ENCODE peak calls at places on chromosomes 7 and 10, in five cellular contexts. V, N, S, W and F are unnamed samples. For H3K9me3, the result is how much of the 10 kb centered on the place peaks cover.

GRCh38 chr7:131225619-131226101 is 102.0 kb upstream of the MKLN1 start:
- DNase-seq in N (no peak), S (peak), V (no peak), W (no peak), F (no peak)

GRCh38 chr7:128031901-128032604 is 816 bp upstream of the LRRC4 start:
- DNase-seq in N (peak), S (peak), W (peak), V (peak), F (peak)

GRCh38 chr10:124745678-124746077 is 1.5 kb upstream of the FAM53B start:
- DNase-seq in S (no peak), V (no peak), W (no peak), N (peak), F (no peak)

GRCh38 chr10:76286536-76286935 is 855.1 kb downstream of the LRMDA start:
- DNase-seq in W (no peak), N (no peak), V (no peak), S (no peak), F (no peak)

GRCh38 chr10:32937824-32938482 is 20.1 kb downstream of the ITGB1 start:
- DNase-seq in W (no peak), N (peak), V (no peak), S (no peak), F (no peak)

GRCh38 chr7:118753464-118753863 is 529.0 kb downstream of the ANKRD7 start:
- DNase-seq in W (no peak), N (no peak), S (no peak), V (no peak), F (no peak)

GRCh38 chr10:99395750-99396445 is 34.5 kb downstream of the GOT1 start:
- DNase-seq in S (no peak), N (no peak), V (no peak), W (peak), F (no peak)

GRCh38 chr10:3761111-3761686 is 23.8 kb downstream of the KLF6 start:
- DNase-seq in N (no peak), S (no peak), V (no peak), W (no peak), F (no peak)

GRCh38 chr10:52390388-52390787 is 76.3 kb downstream of the DKK1 start:
- DNase-seq in W (no peak), N (no peak), V (no peak), S (no peak), F (no peak)

GRCh38 chr7:1197997-1198632 is 34.6 kb upstream of the UNCX start:
- DNase-seq in S (no peak), N (no peak), V (no peak), W (peak), F (no peak)

GRCh38 chr10:21398549-21399345 is 126.7 kb downstream of the SKIDA1 start:
- DNase-seq in V (no peak), S (no peak), N (no peak), W (no peak), F (no peak)

GRCh38 chr10:96743988-96744585 is 23.8 kb upstream of the PIK3AP1 start:
- DNase-seq in W (no peak), N (peak), S (no peak), V (no peak), F (peak)

GRCh38 chr10:27252267-27253000 is 11.8 kb upstream of the ACBD5 start:
- DNase-seq in S (peak), N (no peak), W (no peak), V (peak), F (no peak)

GRCh38 chr7:146486519-146486918 is 369.9 kb downstream of the CNTNAP2 start:
- DNase-seq in W (no peak), S (no peak), N (no peak), V (no peak), F (no peak)

GRCh38 chr7:42175834-42176745 is 60.9 kb downstream of the GLI3 start:
- DNase-seq in S (no peak), V (no peak), W (no peak), N (no peak), F (no peak)

GRCh38 chr7:91940171-91940570 is 491 bp upstream of the AKAP9 start:
- DNase-seq in N (peak), W (no peak), S (no peak), V (peak), F (peak)

GRCh38 chr10:13891542-13892431 is 305.0 kb downstream of the PRPF18 start:
- DNase-seq in N (peak), W (no peak), V (peak), S (peak), F (peak)

GRCh38 chr7:151374726-151375125 is 33.1 kb downstream of the NUB1 start:
- DNase-seq in S (peak), W (no peak), N (no peak), V (no peak), F (no peak)

GRCh38 chr7:25805027-25805687 is 346.8 kb upstream of the NFE2L3 start:
- DNase-seq in N (no peak), S (no peak), W (no peak), V (no peak), F (no peak)

DNA sequence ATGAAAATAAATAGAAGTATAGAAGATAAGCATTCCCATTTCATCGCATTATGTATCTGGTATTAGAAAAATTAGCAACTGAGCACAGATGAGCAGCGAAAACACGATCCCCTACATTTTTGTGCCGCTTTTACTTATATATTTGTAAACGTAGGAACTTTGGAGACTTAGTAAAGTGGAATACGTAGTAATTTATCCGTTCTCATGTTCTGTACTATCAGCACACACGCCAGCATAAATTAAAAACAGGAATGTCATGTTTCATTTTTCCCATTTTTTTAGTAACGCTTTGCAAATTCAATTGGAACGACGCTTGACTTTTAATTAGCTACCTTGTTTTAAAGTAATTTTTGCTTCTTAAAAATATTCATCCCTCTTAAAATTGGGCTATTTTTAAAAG is 2.4 kb downstream of the ZNRF2 start:
- DNase-seq in V (no peak), N (no peak), W (no peak), S (no peak), F (no peak)
- H3K27ac ChIP-seq in V (no peak), N (peak), W (no peak), S (no peak), F (peak)

DNA sequence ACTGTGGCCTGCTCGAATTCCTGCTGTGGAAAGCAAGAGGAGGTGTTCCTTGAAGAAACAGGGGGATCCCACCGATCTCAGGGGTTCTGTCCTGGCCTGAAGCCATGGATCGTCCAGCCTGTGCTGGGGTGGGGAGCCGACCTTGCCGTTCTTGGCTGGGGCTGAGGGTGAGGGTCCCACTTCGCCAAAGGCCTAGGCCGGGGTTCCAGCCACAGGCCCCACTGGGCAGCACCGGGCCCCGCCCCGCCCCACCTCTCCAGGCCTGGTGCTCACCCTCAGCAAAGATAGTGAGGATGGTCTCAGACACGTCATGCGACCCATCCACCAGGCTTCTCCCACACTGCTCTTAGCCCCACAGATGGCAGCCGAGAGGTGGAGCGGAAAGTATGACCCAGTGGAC is 51.4 kb upstream of the ZNF716 start:
- DNase-seq in S (peak), V (no peak), N (no peak), W (no peak), F (no peak)
- H3K9me3 ChIP-seq in S (under half), V (under half), N (under half), W (under half), F (under half)

GRCh38 chr7:90411510-90411909 is 8.2 kb downstream of the CLDN12 start:
- DNase-seq in S (no peak), W (no peak), V (no peak), N (no peak), F (no peak)

GRCh38 chr7:90409667-90410066 is 6.4 kb downstream of the CLDN12 start:
- DNase-seq in W (no peak), N (no peak), S (no peak), V (no peak), F (no peak)

GRCh38 chr7:90413185-90413528 is 9.9 kb downstream of the CLDN12 start:
- DNase-seq in N (no peak), W (no peak), V (no peak), S (no peak), F (no peak)

GRCh38 chr7:90408142-90408541 is 4.9 kb downstream of the CLDN12 start:
- DNase-seq in V (no peak), N (no peak), S (no peak), W (no peak), F (no peak)

GRCh38 chr7:90412458-90413184 is 9.4 kb downstream of the CLDN12 start:
- DNase-seq in N (no peak), V (peak), W (no peak), S (peak), F (peak)
- TF ChIP-seq CTCF in N (peak), V (no peak), W (peak), S (peak), F (peak)

DNA sequence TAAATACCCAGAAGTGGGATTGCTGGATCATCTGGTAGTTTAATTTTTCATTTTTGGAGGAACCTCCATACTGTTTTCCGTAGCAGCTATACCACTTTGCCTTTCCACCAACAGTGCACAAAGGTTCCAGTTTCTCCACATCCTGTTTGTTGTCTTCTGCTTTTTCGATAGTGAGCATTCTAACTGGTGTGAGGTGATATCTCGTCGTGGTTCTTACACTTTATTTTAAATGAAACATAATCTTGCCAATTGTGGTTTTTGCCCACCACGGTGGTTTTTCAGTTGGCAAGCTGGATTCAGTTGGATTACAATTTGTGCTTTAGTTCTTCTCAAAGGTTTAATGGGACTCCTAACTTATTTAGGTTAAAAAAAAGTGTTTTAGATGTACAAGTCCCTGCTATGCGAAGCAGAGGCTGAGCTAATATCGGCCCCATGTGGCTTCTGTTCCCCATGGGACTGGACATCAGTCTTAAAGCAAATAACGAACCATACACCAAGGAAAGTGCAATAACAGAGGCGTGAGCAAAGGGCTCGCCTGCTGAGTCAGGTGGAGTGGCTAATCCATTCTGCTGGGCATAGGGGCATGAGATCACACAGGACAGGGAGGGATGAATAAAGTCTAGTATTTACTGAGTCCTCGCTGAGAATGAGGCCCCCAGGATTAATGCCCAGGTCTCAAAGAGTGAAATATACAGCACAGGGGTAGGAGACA is 153.6 kb downstream of the AOAH start:
- DNase-seq in W (no peak), V (no peak), N (no peak), S (no peak), F (no peak)
- H3K27ac ChIP-seq in W (no peak), V (no peak), N (no peak), S (no peak), F (no peak)

GRCh38 chr10:122636953-122637352 is 62.7 kb downstream of the C10orf120 start:
- DNase-seq in W (no peak), N (peak), S (no peak), V (no peak), F (no peak)
- H3K9me3 ChIP-seq in W (under half), N (under half), S (under half), V (under half), F (under half)

DNA sequence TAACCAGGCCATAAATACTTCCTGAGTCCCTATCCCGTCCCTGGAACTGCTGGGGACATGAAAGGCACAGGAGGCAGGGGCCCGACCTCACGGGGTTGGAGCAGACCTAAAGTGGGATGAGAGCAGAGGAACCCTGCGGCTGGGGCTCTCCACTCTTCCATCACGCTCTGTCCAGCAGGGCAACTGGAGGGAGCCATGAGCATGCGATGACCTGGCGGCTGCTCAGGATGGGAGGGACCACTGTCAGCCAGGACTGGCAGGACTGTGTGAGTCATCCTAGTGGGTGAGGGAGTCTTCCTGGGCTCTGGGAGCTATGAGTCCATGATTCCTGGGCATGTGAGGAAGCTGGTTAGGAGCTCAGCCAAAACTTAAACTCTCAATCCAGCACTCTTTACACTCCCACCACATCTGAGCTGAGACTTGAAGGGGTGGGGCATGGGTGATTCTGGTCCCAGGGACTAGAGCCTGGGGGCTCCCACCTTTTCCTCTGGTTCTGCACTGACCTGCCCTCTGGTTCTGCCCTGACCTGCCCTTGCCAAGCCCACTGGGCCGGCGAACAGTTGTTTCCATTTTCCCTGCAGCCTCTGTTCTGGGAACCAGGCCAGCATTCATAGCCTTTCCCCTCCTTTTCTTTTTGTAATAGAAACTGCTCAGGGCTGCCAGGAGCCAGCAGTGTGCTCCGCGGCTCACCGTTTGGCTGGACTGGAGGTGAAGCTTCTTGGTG is 47.1 kb downstream of the SYPL1 start:
- DNase-seq in S (peak), N (no peak), V (no peak), W (peak), F (no peak)
- TF ChIP-seq CTCF in S (no peak), N (no peak), V (no peak), W (peak), F (no peak)